ENCODE peak calls at places on chromosomes 1 and 21, in six cellular contexts. K, L, Z, M, W and F are unnamed samples.

GRCh38 chr1:10652626-10653025 is 143.8 kb downstream of the CASZ1 start:
- DNase-seq in W (no peak), M (no peak), K (no peak), L (no peak), Z (no peak), F (no peak)

GRCh38 chr1:243525085-243525487 is 269.2 kb downstream of the SDCCAG8 start:
- DNase-seq in K (peak; percentile 31), M (peak; percentile 13), Z (no peak), L (no peak), W (peak; percentile 91), F (no peak)

GRCh38 chr1:227317541-227318002 is 720 bp downstream of the CDC42BPA start:
- DNase-seq in L (peak; percentile 69), M (peak; percentile 44), K (peak; percentile 74), Z (peak; percentile 78), W (peak; percentile 84), F (peak; percentile 67)

GRCh38 chr1:55552636-55553035 is 337.5 kb upstream of the USP24 start:
- DNase-seq in L (no peak), W (no peak), M (no peak), Z (no peak), K (no peak), F (no peak)

GRCh38 chr1:116486424-116486823 is 84.4 kb downstream of the CD58 start:
- DNase-seq in M (no peak), Z (no peak), W (peak; percentile 50), K (no peak), L (no peak), F (no peak)

GRCh38 chr1:110347182-110347893 is 8.2 kb downstream of the RBM15 start:
- DNase-seq in K (no peak), W (no peak), L (no peak), Z (peak; percentile 13), M (no peak), F (no peak)

GRCh38 chr1:88982055-88982454 is 10.4 kb downstream of the KYAT3 start:
- DNase-seq in M (no peak), W (no peak), K (no peak), Z (no peak), L (no peak), F (no peak)

GRCh38 chr21:46063734-46064680 is 33.9 kb upstream of the COL6A2 start:
- DNase-seq in L (no peak), K (no peak), W (no peak), M (no peak), Z (no peak), F (no peak)

GRCh38 chr1:217133958-217134856 is 411.0 kb upstream of the ESRRG start:
- DNase-seq in Z (no peak), L (peak; percentile 63), M (no peak), W (no peak), K (peak; percentile 15), F (peak; percentile 45)

GRCh38 chr1:66258404-66259105 is 275.4 kb upstream of the SGIP1 start:
- DNase-seq in M (no peak), Z (no peak), W (no peak), L (no peak), K (peak; percentile 52), F (no peak)

GRCh38 chr1:246156847-246157246 is 350.2 kb downstream of the SMYD3 start:
- DNase-seq in M (no peak), Z (peak; percentile 44), W (no peak), K (no peak), L (no peak), F (no peak)

GRCh38 chr1:110017792-110018191 is 16.6 kb upstream of the STRIP1 start:
- DNase-seq in K (no peak), M (no peak), Z (no peak), W (no peak), L (no peak), F (no peak)

GRCh38 chr1:185957441-185958363 is 223.5 kb downstream of the HMCN1 start:
- DNase-seq in Z (no peak), K (no peak), W (no peak), L (no peak), M (no peak), F (no peak)

GRCh38 chr1:29743931-29744330 is 507.6 kb downstream of the PTPRU start:
- DNase-seq in L (no peak), M (no peak), K (no peak), Z (no peak), W (no peak), F (no peak)

GRCh38 chr1:2356401-2356800 is 35.0 kb downstream of the MORN1 start:
- DNase-seq in Z (no peak), K (no peak), L (no peak), W (no peak), M (no peak), F (no peak)

GRCh38 chr1:938711-939504 is 15.2 kb downstream of the SAMD11 start:
- DNase-seq in K (peak; percentile 43), M (no peak), W (no peak), Z (peak; percentile 69), L (no peak), F (peak; percentile 65)

GRCh38 chr1:20645414-20645813 is 12.2 kb downstream of the PINK1 start:
- DNase-seq in K (no peak), Z (no peak), M (no peak), L (no peak), W (no peak), F (no peak)

GRCh38 chr21:25005388-25005787 is 601.9 kb downstream of the MRPL39 start:
- DNase-seq in Z (no peak), M (no peak), L (no peak), W (no peak), K (no peak), F (no peak)

GRCh38 chr1:7644906-7645750 is 126.0 kb upstream of the VAMP3 start:
- DNase-seq in Z (no peak), L (no peak), W (peak; percentile 45), K (no peak), M (peak; percentile 15), F (no peak)

GRCh38 chr21:26595971-26596370 is 22.9 kb upstream of the CYYR1 start:
- DNase-seq in K (no peak), W (no peak), M (no peak), L (no peak), Z (no peak), F (no peak)

GRCh38 chr1:160024195-160024905 is 7.4 kb downstream of the PIGM start:
- DNase-seq in Z (no peak), W (no peak), K (no peak), M (no peak), L (no peak), F (no peak)

GRCh38 chr1:54985556-54985955 is 5.1 kb downstream of the TMEM61 start:
- DNase-seq in Z (no peak), K (no peak), L (no peak), M (no peak), W (no peak), F (no peak)

GRCh38 chr1:231420959-231421615 is 1.0 kb downstream of the EGLN1 start:
- DNase-seq in M (no peak), W (peak; percentile 77), Z (peak; percentile 83), K (peak; percentile 52), L (peak; percentile 69), F (peak; percentile 45)

GRCh38 chr1:150309758-150310495 is 11.4 kb upstream of the PRPF3 start:
- DNase-seq in M (no peak), L (no peak), W (no peak), K (no peak), Z (no peak), F (no peak)

GRCh38 chr1:32215629-32216505 is 6.3 kb downstream of the TMEM234 start:
- DNase-seq in Z (peak; percentile 87), M (peak; percentile 61), K (peak; percentile 61), W (peak; percentile 60), L (peak; percentile 79), F (peak; percentile 78)

GRCh38 chr1:216742625-216743024 is 19.4 kb upstream of the ESRRG start:
- DNase-seq in K (peak; percentile 11), Z (no peak), W (no peak), L (no peak), M (no peak), F (no peak)

GRCh38 chr1:6199298-6200187 is at the start of gene RPL22:
- DNase-seq in L (peak; percentile 94), K (peak; percentile 97), M (peak; percentile 98), Z (peak; percentile 100), W (peak; percentile 98), F (peak; percentile 99)

GRCh38 chr1:149997585-149998262 is 12.8 kb downstream of the OTUD7B start:
- DNase-seq in W (no peak), Z (no peak), M (no peak), K (no peak), L (no peak), F (no peak)

GRCh38 chr1:98920441-98921110 is 84.1 kb downstream of the PLPPR5 start:
- DNase-seq in L (no peak), K (no peak), W (peak; percentile 41), M (no peak), Z (no peak), F (no peak)

GRCh38 chr1:87318806-87319205 is 9.9 kb upstream of the LMO4 start:
- DNase-seq in Z (no peak), W (no peak), M (no peak), L (no peak), K (no peak), F (no peak)

GRCh38 chr1:12339861-12340557 is 110.2 kb downstream of the VPS13D start:
- DNase-seq in W (no peak), M (no peak), K (no peak), Z (no peak), L (no peak), F (no peak)

GRCh38 chr1:26049531-26050254 is 3.8 kb upstream of the SLC30A2 start:
- DNase-seq in M (no peak), Z (peak; percentile 63), W (no peak), K (no peak), L (no peak), F (no peak)
- TF ChIP-seq JUN in M (no peak), Z (no peak), W (no peak), K (no peak), L (no peak), F (no peak)

DNA sequence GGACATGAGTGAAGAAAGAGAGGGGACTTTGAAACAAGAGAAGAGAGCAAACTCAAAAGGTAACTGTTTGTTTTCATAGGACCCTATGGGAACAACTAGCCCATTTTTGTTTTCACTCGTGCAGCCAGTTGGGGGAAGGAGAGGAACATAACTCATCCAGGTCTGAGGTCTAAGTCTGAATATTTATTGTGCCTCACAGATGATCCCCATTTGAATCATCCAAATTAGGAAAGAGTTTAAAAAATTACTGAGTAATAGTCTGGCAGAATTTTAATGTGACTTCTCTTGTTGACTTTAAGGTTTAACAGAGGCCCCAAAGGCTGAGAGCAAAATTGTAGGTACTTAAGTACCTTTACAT is 10.4 kb upstream of the TSPAN2 start:
- DNase-seq in M (no peak), Z (no peak), K (no peak), L (no peak), W (no peak), F (no peak)
- TF ChIP-seq JUN in M (no peak), Z (no peak), K (no peak), L (no peak), W (no peak), F (no peak)

DNA sequence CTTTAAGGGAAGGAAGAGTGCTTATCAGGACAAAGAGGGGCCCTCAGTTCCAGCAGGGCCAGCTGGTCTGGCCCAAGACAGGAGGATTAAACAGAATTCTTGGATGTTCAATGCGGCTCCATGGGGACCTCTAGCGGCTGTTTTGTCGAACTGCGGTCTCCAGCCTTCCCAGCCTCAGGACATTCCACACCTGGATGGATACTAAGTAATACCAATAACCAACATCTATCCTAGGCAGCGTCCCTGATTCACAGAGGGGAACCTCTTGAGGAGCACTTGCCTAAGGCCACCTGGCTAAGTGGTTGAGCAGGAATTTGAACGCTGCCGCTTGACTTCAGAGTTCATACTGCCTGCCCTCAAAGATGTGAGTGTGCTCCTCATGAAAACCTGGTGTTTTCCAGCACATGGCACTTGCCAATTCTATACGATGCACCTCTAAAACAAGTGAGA is 15.5 kb upstream of the CD247 start:
- DNase-seq in L (peak; percentile 90), W (peak; percentile 47), K (peak; percentile 68), Z (peak; percentile 87), M (peak; percentile 54), F (peak; percentile 86)
- TF ChIP-seq JUN in L (no peak), W (no peak), K (no peak), Z (no peak), M (no peak), F (no peak)

GRCh38 chr21:42569732-42570301 is 56.2 kb downstream of the SLC37A1 start:
- DNase-seq in M (no peak), K (no peak), W (no peak), Z (no peak), L (no peak), F (peak; percentile 7)
- TF ChIP-seq JUN in M (no peak), K (no peak), W (no peak), Z (no peak), L (no peak), F (no peak)